ENCODE peak calls at places on chromosomes 13 and 19, in nine cellular contexts. One of them, this sample, is unnamed.

GRCh38 chr13:72696590-72696989 is 30.8 kb downstream of the MZT1 start:
- DNase-seq in progenitor cell of endocrine pancreas: no peak
- DNase-seq in omental fat pad: no peak
- DNase-seq in left lung: no peak
- DNase-seq in HL-60: no peak
- DNase-seq in neural progenitor cell: no peak
- DNase-seq in IMR-90: peak
- DNase-seq in foreskin keratinocyte: no peak
- DNase-seq in astrocyte of the cerebellum: peak
- DNase-seq in this sample: no peak

GRCh38 chr13:40961224-40961623 is 57.9 kb downstream of the ELF1 start:
- DNase-seq in neural progenitor cell: no peak
- DNase-seq in foreskin keratinocyte: no peak
- DNase-seq in astrocyte of the cerebellum: no peak
- DNase-seq in HL-60: no peak
- DNase-seq in left lung: no peak
- DNase-seq in omental fat pad: no peak
- DNase-seq in progenitor cell of endocrine pancreas: no peak
- DNase-seq in IMR-90: no peak
- DNase-seq in this sample: no peak

GRCh38 chr19:17020380-17020779 is 6.2 kb downstream of the CPAMD8 start:
- DNase-seq in foreskin keratinocyte: no peak
- DNase-seq in progenitor cell of endocrine pancreas: no peak
- DNase-seq in neural progenitor cell: no peak
- DNase-seq in IMR-90: no peak
- DNase-seq in astrocyte of the cerebellum: no peak
- DNase-seq in HL-60: no peak
- DNase-seq in omental fat pad: no peak
- DNase-seq in left lung: no peak
- DNase-seq in this sample: no peak

GRCh38 chr13:35923347-35923746 is 207.8 kb downstream of the DCLK1 start:
- DNase-seq in omental fat pad: no peak
- DNase-seq in HL-60: no peak
- DNase-seq in astrocyte of the cerebellum: peak
- DNase-seq in neural progenitor cell: no peak
- DNase-seq in left lung: no peak
- DNase-seq in IMR-90: peak
- DNase-seq in progenitor cell of endocrine pancreas: no peak
- DNase-seq in foreskin keratinocyte: peak
- DNase-seq in this sample: no peak

GRCh38 chr13:29963086-29963485 is 112.7 kb upstream of the UBL3 start:
- DNase-seq in HL-60: no peak
- DNase-seq in progenitor cell of endocrine pancreas: no peak
- DNase-seq in astrocyte of the cerebellum: no peak
- DNase-seq in neural progenitor cell: no peak
- DNase-seq in foreskin keratinocyte: no peak
- DNase-seq in omental fat pad: no peak
- DNase-seq in IMR-90: no peak
- DNase-seq in left lung: no peak
- DNase-seq in this sample: no peak

GRCh38 chr13:32904271-32904670 is 112.0 kb upstream of the KL start:
- DNase-seq in astrocyte of the cerebellum: no peak
- DNase-seq in progenitor cell of endocrine pancreas: no peak
- DNase-seq in IMR-90: no peak
- DNase-seq in left lung: no peak
- DNase-seq in neural progenitor cell: no peak
- DNase-seq in omental fat pad: no peak
- DNase-seq in foreskin keratinocyte: no peak
- DNase-seq in HL-60: no peak
- DNase-seq in this sample: no peak

GRCh38 chr13:111958612-111959395 is 108.1 kb upstream of the SOX1 start:
- DNase-seq in IMR-90: no peak
- DNase-seq in foreskin keratinocyte: no peak
- DNase-seq in left lung: no peak
- DNase-seq in progenitor cell of endocrine pancreas: no peak
- DNase-seq in omental fat pad: no peak
- DNase-seq in neural progenitor cell: no peak
- DNase-seq in astrocyte of the cerebellum: no peak
- DNase-seq in HL-60: no peak
- DNase-seq in this sample: no peak

GRCh38 chr19:3034845-3035541 is 5.9 kb upstream of the TLE2 start:
- DNase-seq in progenitor cell of endocrine pancreas: no peak
- DNase-seq in astrocyte of the cerebellum: peak
- DNase-seq in neural progenitor cell: peak
- DNase-seq in IMR-90: peak
- DNase-seq in omental fat pad: no peak
- DNase-seq in left lung: peak
- DNase-seq in foreskin keratinocyte: peak
- DNase-seq in HL-60: no peak
- DNase-seq in this sample: no peak

GRCh38 chr13:106348032-106348431 is 187.4 kb downstream of the EFNB2 start:
- DNase-seq in neural progenitor cell: peak
- DNase-seq in HL-60: no peak
- DNase-seq in IMR-90: peak
- DNase-seq in omental fat pad: no peak
- DNase-seq in progenitor cell of endocrine pancreas: no peak
- DNase-seq in astrocyte of the cerebellum: peak
- DNase-seq in left lung: no peak
- DNase-seq in foreskin keratinocyte: peak
- DNase-seq in this sample: peak

GRCh38 chr13:24684600-24684998 is 4.4 kb downstream of the ATP12A start:
- DNase-seq in neural progenitor cell: no peak
- DNase-seq in IMR-90: no peak
- DNase-seq in left lung: no peak
- DNase-seq in progenitor cell of endocrine pancreas: no peak
- DNase-seq in omental fat pad: no peak
- DNase-seq in foreskin keratinocyte: peak
- DNase-seq in HL-60: no peak
- DNase-seq in astrocyte of the cerebellum: peak
- DNase-seq in this sample: no peak

DNA sequence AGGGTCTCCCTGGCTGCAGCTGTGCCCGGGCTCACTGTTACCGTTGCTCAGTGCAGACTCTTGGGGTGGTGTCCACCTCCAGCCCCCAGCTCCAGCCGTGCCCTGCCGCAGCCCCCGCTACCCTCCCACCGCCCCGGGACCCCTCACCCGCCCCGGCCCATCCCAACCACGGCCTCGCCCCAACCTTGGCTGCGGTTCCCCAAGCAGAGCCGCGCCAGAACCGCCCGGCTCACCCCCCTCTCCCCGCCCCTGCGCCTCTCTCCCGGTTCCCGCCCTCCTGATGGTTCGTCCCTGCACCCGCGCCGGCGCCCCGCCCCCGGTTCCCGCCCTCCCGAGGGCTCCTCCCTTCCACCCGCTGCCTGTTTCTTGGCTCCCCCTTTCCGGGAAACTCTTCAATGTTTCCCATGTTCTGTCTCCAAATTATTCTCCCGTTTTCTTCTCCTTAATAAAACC is 40.3 kb downstream of the ANKRD10 start:
- DNase-seq in neural progenitor cell: peak
- DNase-seq in foreskin keratinocyte: peak
- DNase-seq in astrocyte of the cerebellum: peak
- DNase-seq in left lung: peak
- DNase-seq in omental fat pad: peak
- DNase-seq in HL-60: peak
- DNase-seq in IMR-90: peak
- DNase-seq in progenitor cell of endocrine pancreas: peak
- DNase-seq in this sample: no peak
- TF ChIP-seq CTCF in neural progenitor cell: no peak
- TF ChIP-seq CTCF in foreskin keratinocyte: no peak
- TF ChIP-seq CTCF in astrocyte of the cerebellum: no peak
- TF ChIP-seq CTCF in left lung: no peak
- TF ChIP-seq CTCF in omental fat pad: no peak
- TF ChIP-seq CTCF in HL-60: no peak
- TF ChIP-seq CTCF in IMR-90: no peak
- TF ChIP-seq CTCF in progenitor cell of endocrine pancreas: no peak
- TF ChIP-seq CTCF in this sample: no peak

GRCh38 chr19:41895745-41896580 is 13.0 kb downstream of the ARHGEF1 start:
- DNase-seq in foreskin keratinocyte: no peak
- DNase-seq in progenitor cell of endocrine pancreas: no peak
- DNase-seq in HL-60: no peak
- DNase-seq in IMR-90: no peak
- DNase-seq in left lung: no peak
- DNase-seq in astrocyte of the cerebellum: no peak
- DNase-seq in omental fat pad: no peak
- DNase-seq in neural progenitor cell: peak
- DNase-seq in this sample: no peak

GRCh38 chr19:41898235-41898634 is 15.3 kb downstream of the ARHGEF1 start:
- DNase-seq in HL-60: no peak
- DNase-seq in astrocyte of the cerebellum: no peak
- DNase-seq in IMR-90: no peak
- DNase-seq in omental fat pad: no peak
- DNase-seq in neural progenitor cell: no peak
- DNase-seq in left lung: no peak
- DNase-seq in foreskin keratinocyte: no peak
- DNase-seq in progenitor cell of endocrine pancreas: no peak
- DNase-seq in this sample: no peak

GRCh38 chr19:41897820-41898219 is 14.8 kb downstream of the ARHGEF1 start:
- DNase-seq in foreskin keratinocyte: no peak
- DNase-seq in astrocyte of the cerebellum: no peak
- DNase-seq in omental fat pad: no peak
- DNase-seq in neural progenitor cell: no peak
- DNase-seq in progenitor cell of endocrine pancreas: no peak
- DNase-seq in left lung: no peak
- DNase-seq in IMR-90: no peak
- DNase-seq in HL-60: no peak
- DNase-seq in this sample: no peak

GRCh38 chr19:41896581-41896942 is 13.6 kb downstream of the ARHGEF1 start:
- DNase-seq in IMR-90: no peak
- DNase-seq in omental fat pad: no peak
- DNase-seq in progenitor cell of endocrine pancreas: no peak
- DNase-seq in HL-60: no peak
- DNase-seq in neural progenitor cell: no peak
- DNase-seq in left lung: no peak
- DNase-seq in foreskin keratinocyte: no peak
- DNase-seq in astrocyte of the cerebellum: no peak
- DNase-seq in this sample: no peak

DNA sequence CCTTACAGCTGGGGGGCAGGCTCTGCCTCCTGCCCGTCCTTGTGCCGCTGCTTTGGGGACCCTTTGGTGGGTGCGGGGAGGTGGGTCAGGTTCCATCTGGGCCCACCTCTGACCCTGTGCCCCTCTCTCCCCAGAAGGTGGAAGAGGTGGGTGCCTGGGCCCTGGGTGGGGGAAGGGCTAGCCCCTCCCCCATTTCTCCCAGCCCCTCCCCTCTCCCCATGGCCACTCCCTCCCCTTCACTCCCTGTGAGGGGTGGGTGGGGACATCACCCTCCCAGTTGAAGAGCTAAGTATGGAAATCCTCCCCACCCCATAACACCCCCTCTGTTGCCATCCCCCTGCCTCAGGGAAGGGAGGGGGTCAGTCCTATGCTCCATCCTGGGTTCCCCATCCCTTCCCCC is 14.2 kb downstream of the ARHGEF1 start:
- DNase-seq in foreskin keratinocyte: no peak
- DNase-seq in neural progenitor cell: no peak
- DNase-seq in IMR-90: no peak
- DNase-seq in astrocyte of the cerebellum: no peak
- DNase-seq in left lung: no peak
- DNase-seq in progenitor cell of endocrine pancreas: no peak
- DNase-seq in HL-60: no peak
- DNase-seq in omental fat pad: no peak
- DNase-seq in this sample: no peak
- TF ChIP-seq CTCF in foreskin keratinocyte: no peak
- TF ChIP-seq CTCF in neural progenitor cell: no peak
- TF ChIP-seq CTCF in IMR-90: no peak
- TF ChIP-seq CTCF in astrocyte of the cerebellum: no peak
- TF ChIP-seq CTCF in left lung: no peak
- TF ChIP-seq CTCF in progenitor cell of endocrine pancreas: no peak
- TF ChIP-seq CTCF in HL-60: no peak
- TF ChIP-seq CTCF in omental fat pad: no peak
- TF ChIP-seq CTCF in this sample: no peak

GRCh38 chr19:56750658-56751057 is 79.1 kb upstream of the ZNF835 start:
- DNase-seq in neural progenitor cell: no peak
- DNase-seq in omental fat pad: no peak
- DNase-seq in IMR-90: no peak
- DNase-seq in astrocyte of the cerebellum: no peak
- DNase-seq in foreskin keratinocyte: no peak
- DNase-seq in left lung: no peak
- DNase-seq in progenitor cell of endocrine pancreas: no peak
- DNase-seq in HL-60: no peak
- DNase-seq in this sample: no peak

GRCh38 chr19:56746367-56746766 is 74.8 kb upstream of the ZNF835 start:
- DNase-seq in HL-60: no peak
- DNase-seq in foreskin keratinocyte: no peak
- DNase-seq in IMR-90: no peak
- DNase-seq in progenitor cell of endocrine pancreas: no peak
- DNase-seq in neural progenitor cell: no peak
- DNase-seq in astrocyte of the cerebellum: no peak
- DNase-seq in omental fat pad: no peak
- DNase-seq in left lung: no peak
- DNase-seq in this sample: no peak

GRCh38 chr19:56751078-56751489 is 79.5 kb upstream of the ZNF835 start:
- DNase-seq in IMR-90: no peak
- DNase-seq in omental fat pad: no peak
- DNase-seq in progenitor cell of endocrine pancreas: no peak
- DNase-seq in HL-60: no peak
- DNase-seq in foreskin keratinocyte: no peak
- DNase-seq in astrocyte of the cerebellum: no peak
- DNase-seq in left lung: no peak
- DNase-seq in neural progenitor cell: no peak
- DNase-seq in this sample: no peak

GRCh38 chr19:56748443-56748842 is 76.9 kb upstream of the ZNF835 start:
- DNase-seq in foreskin keratinocyte: no peak
- DNase-seq in neural progenitor cell: no peak
- DNase-seq in IMR-90: no peak
- DNase-seq in left lung: no peak
- DNase-seq in HL-60: no peak
- DNase-seq in progenitor cell of endocrine pancreas: no peak
- DNase-seq in omental fat pad: no peak
- DNase-seq in astrocyte of the cerebellum: no peak
- DNase-seq in this sample: no peak
- TF ChIP-seq CTCF in foreskin keratinocyte: peak
- TF ChIP-seq CTCF in neural progenitor cell: peak
- TF ChIP-seq CTCF in IMR-90: no peak
- TF ChIP-seq CTCF in left lung: peak
- TF ChIP-seq CTCF in HL-60: peak
- TF ChIP-seq CTCF in progenitor cell of endocrine pancreas: no peak
- TF ChIP-seq CTCF in omental fat pad: no peak
- TF ChIP-seq CTCF in astrocyte of the cerebellum: no peak
- TF ChIP-seq CTCF in this sample: peak

DNA sequence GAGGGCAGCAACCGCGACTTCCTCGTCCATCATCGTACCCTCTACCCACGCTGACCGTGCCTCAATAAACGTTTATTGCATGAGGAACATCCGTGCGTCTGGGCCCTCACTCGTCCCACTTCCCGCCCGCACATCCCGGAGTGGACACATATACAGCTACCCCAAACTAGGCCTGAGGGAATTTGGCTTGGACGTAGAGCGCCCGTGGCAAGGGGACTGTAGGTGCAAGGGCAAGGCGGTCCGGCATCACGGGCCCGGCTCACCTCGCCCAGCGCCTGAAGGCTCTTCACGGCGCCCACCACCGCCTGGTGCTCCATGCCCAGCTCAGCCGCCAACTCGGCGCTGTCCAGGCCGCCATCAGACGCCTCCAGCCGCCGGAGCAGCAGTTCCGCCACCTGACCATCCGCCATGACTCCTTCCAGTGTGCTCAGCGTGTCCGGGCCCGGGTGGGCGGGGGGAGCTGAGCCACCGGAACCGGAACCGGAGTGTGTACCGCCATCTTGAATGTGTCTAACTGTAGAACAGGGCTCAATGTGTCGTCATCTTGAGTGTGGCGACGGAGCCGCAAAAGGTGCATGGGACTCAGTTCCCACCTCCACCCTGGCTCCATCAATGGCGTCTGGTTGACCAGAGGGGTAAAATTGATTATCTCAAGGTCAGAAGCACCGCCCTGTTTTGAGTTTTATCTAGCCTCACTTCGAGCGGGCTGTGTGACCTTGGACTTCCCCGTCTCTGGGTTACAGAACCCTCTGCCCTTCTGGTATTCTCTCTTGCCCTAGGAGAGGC is at the start of gene FARSA:
- DNase-seq in neural progenitor cell: peak
- DNase-seq in omental fat pad: peak
- DNase-seq in foreskin keratinocyte: peak
- DNase-seq in HL-60: peak
- DNase-seq in IMR-90: peak
- DNase-seq in astrocyte of the cerebellum: peak
- DNase-seq in left lung: peak
- DNase-seq in progenitor cell of endocrine pancreas: peak
- DNase-seq in this sample: peak
- TF ChIP-seq CTCF in neural progenitor cell: no peak
- TF ChIP-seq CTCF in omental fat pad: no peak
- TF ChIP-seq CTCF in foreskin keratinocyte: no peak
- TF ChIP-seq CTCF in HL-60: no peak
- TF ChIP-seq CTCF in IMR-90: no peak
- TF ChIP-seq CTCF in astrocyte of the cerebellum: no peak
- TF ChIP-seq CTCF in left lung: no peak
- TF ChIP-seq CTCF in progenitor cell of endocrine pancreas: no peak
- TF ChIP-seq CTCF in this sample: no peak

This sample was measured in kidney epithelial cell.